ENCODE peak calls at places on chromosomes 3 and 15, in seven cellular contexts. One of them, this sample, is unnamed.

GRCh38 chr3:55511895-55512585 is 24.9 kb upstream of the WNT5A start:
- DNase-seq in HCT116: no peak
- DNase-seq in SK-N-SH: no peak
- DNase-seq in HepG2: no peak
- DNase-seq in H1: no peak
- DNase-seq in GM12878: no peak
- DNase-seq in K562: no peak
- DNase-seq in this sample: no peak

GRCh38 chr3:53077476-53078220 is 31.8 kb upstream of the SFMBT1 start:
- DNase-seq in HCT116: no peak
- DNase-seq in GM12878: no peak
- DNase-seq in H1: no peak
- DNase-seq in SK-N-SH: no peak
- DNase-seq in K562: no peak
- DNase-seq in HepG2: no peak
- DNase-seq in this sample: no peak

GRCh38 chr3:171458056-171458856 is 1.9 kb downstream of the TNIK start:
- DNase-seq in SK-N-SH: no peak
- DNase-seq in HCT116: no peak
- DNase-seq in H1: no peak
- DNase-seq in GM12878: no peak
- DNase-seq in K562: no peak
- DNase-seq in HepG2: no peak
- DNase-seq in this sample: no peak

GRCh38 chr3:102378216-102378615 is 56.6 kb upstream of the ZPLD1 start:
- DNase-seq in SK-N-SH: no peak
- DNase-seq in HCT116: no peak
- DNase-seq in H1: no peak
- DNase-seq in GM12878: no peak
- DNase-seq in HepG2: no peak
- DNase-seq in K562: no peak
- DNase-seq in this sample: no peak

GRCh38 chr3:88480822-88481221 is 331.1 kb downstream of the C3orf38 start:
- DNase-seq in HCT116: no peak
- DNase-seq in H1: no peak
- DNase-seq in HepG2: no peak
- DNase-seq in K562: no peak
- DNase-seq in GM12878: no peak
- DNase-seq in SK-N-SH: no peak
- DNase-seq in this sample: no peak

GRCh38 chr15:65618575-65619109 is 3.1 kb upstream of the SLC24A1 start:
- DNase-seq in H1: no peak
- DNase-seq in SK-N-SH: no peak
- DNase-seq in HepG2: no peak
- DNase-seq in HCT116: no peak
- DNase-seq in K562: no peak
- DNase-seq in GM12878: no peak
- DNase-seq in this sample: no peak

GRCh38 chr3:111200027-111200426 is 128.4 kb downstream of the NECTIN3 start:
- DNase-seq in SK-N-SH: no peak
- DNase-seq in GM12878: no peak
- DNase-seq in HepG2: no peak
- DNase-seq in H1: no peak
- DNase-seq in K562: no peak
- DNase-seq in HCT116: no peak
- DNase-seq in this sample: no peak

GRCh38 chr3:173096994-173097785 is 43.8 kb downstream of the SPATA16 start:
- DNase-seq in H1: no peak
- DNase-seq in HCT116: peak; percentile 10
- DNase-seq in GM12878: no peak
- DNase-seq in K562: no peak
- DNase-seq in SK-N-SH: no peak
- DNase-seq in HepG2: no peak
- DNase-seq in this sample: no peak

GRCh38 chr15:67109141-67110034 is 44.0 kb downstream of the SMAD3 start:
- DNase-seq in SK-N-SH: no peak
- DNase-seq in H1: no peak
- DNase-seq in K562: no peak
- DNase-seq in HCT116: no peak
- DNase-seq in GM12878: no peak
- DNase-seq in HepG2: peak; percentile 61
- DNase-seq in this sample: no peak

GRCh38 chr15:47757331-47757730 is 40.0 kb downstream of the SEMA6D start:
- DNase-seq in HepG2: no peak
- DNase-seq in H1: no peak
- DNase-seq in GM12878: no peak
- DNase-seq in K562: no peak
- DNase-seq in SK-N-SH: no peak
- DNase-seq in HCT116: no peak
- DNase-seq in this sample: no peak

GRCh38 chr15:47754312-47754711 is 37.0 kb downstream of the SEMA6D start:
- DNase-seq in GM12878: no peak
- DNase-seq in H1: no peak
- DNase-seq in SK-N-SH: no peak
- DNase-seq in HepG2: no peak
- DNase-seq in K562: no peak
- DNase-seq in HCT116: no peak
- DNase-seq in this sample: no peak

GRCh38 chr15:47762621-47763020 is 45.3 kb downstream of the SEMA6D start:
- DNase-seq in K562: no peak
- DNase-seq in HCT116: no peak
- DNase-seq in HepG2: no peak
- DNase-seq in GM12878: no peak
- DNase-seq in H1: no peak
- DNase-seq in SK-N-SH: no peak
- DNase-seq in this sample: no peak

GRCh38 chr15:47753591-47753990 is 36.3 kb downstream of the SEMA6D start:
- DNase-seq in HCT116: no peak
- DNase-seq in H1: no peak
- DNase-seq in GM12878: no peak
- DNase-seq in K562: no peak
- DNase-seq in HepG2: no peak
- DNase-seq in SK-N-SH: no peak
- DNase-seq in this sample: no peak

GRCh38 chr15:47756872-47757271 is 39.6 kb downstream of the SEMA6D start:
- DNase-seq in K562: no peak
- DNase-seq in SK-N-SH: no peak
- DNase-seq in HCT116: no peak
- DNase-seq in GM12878: no peak
- DNase-seq in H1: no peak
- DNase-seq in HepG2: no peak
- DNase-seq in this sample: no peak
- TF ChIP-seq JUND in K562: no peak
- TF ChIP-seq JUND in SK-N-SH: no peak
- TF ChIP-seq JUND in HCT116: no peak
- TF ChIP-seq JUND in GM12878: no peak
- TF ChIP-seq JUND in H1: no peak
- TF ChIP-seq JUND in HepG2: no peak
- TF ChIP-seq JUND in this sample: no peak

GRCh38 chr3:112293368-112294321 is at the start of gene SLC9C1:
- DNase-seq in HepG2: peak; percentile 38
- DNase-seq in K562: peak; percentile 3
- DNase-seq in H1: no peak
- DNase-seq in HCT116: peak; percentile 69
- DNase-seq in GM12878: peak; percentile 85
- DNase-seq in SK-N-SH: peak; percentile 54
- DNase-seq in this sample: peak; percentile 23
- TF ChIP-seq JUND in HepG2: no peak
- TF ChIP-seq JUND in K562: no peak
- TF ChIP-seq JUND in H1: no peak
- TF ChIP-seq JUND in HCT116: no peak
- TF ChIP-seq JUND in GM12878: no peak
- TF ChIP-seq JUND in SK-N-SH: no peak
- TF ChIP-seq JUND in this sample: no peak

DNA sequence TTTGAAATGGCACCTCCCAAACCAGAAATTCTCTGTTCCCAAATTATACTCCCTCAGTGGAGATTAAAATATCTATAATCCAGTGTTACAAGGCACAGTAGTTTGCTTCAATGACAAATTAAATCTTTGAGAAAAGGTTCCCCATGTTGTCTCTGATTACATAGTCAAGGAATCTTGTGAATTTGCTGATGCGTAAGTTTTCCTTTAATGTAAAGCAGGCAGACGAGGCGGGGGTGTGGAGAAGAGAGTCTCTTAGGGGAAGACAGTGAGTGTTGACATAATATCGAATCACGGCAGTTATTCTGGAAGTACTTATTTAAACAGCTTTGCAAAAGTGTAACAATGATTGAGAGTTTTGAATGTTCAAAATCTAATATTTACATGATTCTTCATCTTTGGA is 236.4 kb upstream of the RARB start:
- DNase-seq in H1: no peak
- DNase-seq in GM12878: no peak
- DNase-seq in SK-N-SH: no peak
- DNase-seq in K562: no peak
- DNase-seq in HCT116: no peak
- DNase-seq in HepG2: no peak
- DNase-seq in this sample: no peak
- TF ChIP-seq JUND in H1: no peak
- TF ChIP-seq JUND in GM12878: no peak
- TF ChIP-seq JUND in SK-N-SH: no peak
- TF ChIP-seq JUND in K562: no peak
- TF ChIP-seq JUND in HCT116: no peak
- TF ChIP-seq JUND in HepG2: no peak
- TF ChIP-seq JUND in this sample: no peak

GRCh38 chr15:76196286-76196948 is 114.9 kb downstream of the ETFA start:
- DNase-seq in GM12878: no peak
- DNase-seq in HepG2: peak; percentile 86
- DNase-seq in SK-N-SH: peak; percentile 79
- DNase-seq in HCT116: peak; percentile 36
- DNase-seq in K562: peak; percentile 69
- DNase-seq in H1: no peak
- DNase-seq in this sample: no peak
- TF ChIP-seq JUND in GM12878: no peak
- TF ChIP-seq JUND in HepG2: peak; percentile 69
- TF ChIP-seq JUND in SK-N-SH: peak; percentile 49
- TF ChIP-seq JUND in HCT116: no peak
- TF ChIP-seq JUND in K562: peak; percentile 39
- TF ChIP-seq JUND in H1: no peak
- TF ChIP-seq JUND in this sample: no peak

This sample was measured in T47D.